ENCODE peak calls at places on chromosome 18, in six cellular contexts. Q is HepG2, Z is GM12891, K is H1, P is K562, G is GM12878. N is an unnamed sample.

GRCh38 chr18:24270937-24271380 is 126.7 kb downstream of the OSBPL1A start:
- DNase-seq in Z (no peak), P (no peak), Q (no peak), G (no peak), K (no peak), N (no peak)

GRCh38 chr18:4068552-4069158 is 386.5 kb downstream of the DLGAP1 start:
- DNase-seq in Z (peak), P (peak), K (no peak), Q (peak), G (peak), N (no peak)

GRCh38 chr18:72155327-72155726 is 388.8 kb downstream of the CBLN2 start:
- DNase-seq in Z (no peak), G (no peak), P (no peak), Q (no peak), K (no peak), N (no peak)

GRCh38 chr18:5294618-5295230 is 802 bp downstream of the ZBTB14 start:
- DNase-seq in Q (peak), P (no peak), G (no peak), Z (no peak), K (no peak), N (no peak)

GRCh38 chr18:28132084-28132483 is 44.8 kb downstream of the CDH2 start:
- DNase-seq in Q (no peak), G (no peak), K (no peak), P (no peak), Z (no peak), N (no peak)

GRCh38 chr18:78378403-78378802 is 601.2 kb upstream of the SALL3 start:
- DNase-seq in G (no peak), K (no peak), Z (no peak), Q (no peak), P (no peak), N (no peak)

GRCh38 chr18:23583071-23583865 is 3.0 kb downstream of the NPC1 start:
- DNase-seq in K (no peak), P (no peak), G (no peak), Q (peak), Z (no peak), N (no peak)

GRCh38 chr18:47898055-47898454 is 32.4 kb downstream of the SMAD2 start:
- DNase-seq in P (no peak), K (no peak), Z (no peak), Q (no peak), G (no peak), N (no peak)

GRCh38 chr18:36153203-36153602 is 23.5 kb downstream of the ELP2 start:
- DNase-seq in Q (peak), P (no peak), Z (no peak), K (no peak), G (no peak), N (no peak)

GRCh38 chr18:23966909-23967308 is 47.6 kb upstream of the TTC39C start:
- DNase-seq in P (no peak), K (no peak), G (no peak), Z (no peak), Q (no peak), N (no peak)

GRCh38 chr18:42915240-42915791 is 200.2 kb downstream of the RIT2 start:
- DNase-seq in P (no peak), Q (no peak), Z (no peak), K (no peak), G (no peak), N (no peak)

GRCh38 chr18:32906506-32907214 is 133.8 kb upstream of the KLHL14 start:
- DNase-seq in K (no peak), G (no peak), Q (no peak), P (no peak), Z (no peak), N (no peak)

GRCh38 chr18:48090702-48091101 is 160.2 kb upstream of the SMAD2 start:
- DNase-seq in G (no peak), K (no peak), P (no peak), Z (no peak), Q (no peak), N (no peak)

GRCh38 chr18:76554788-76555187 is 59.7 kb upstream of the ZNF516 start:
- DNase-seq in P (no peak), G (no peak), Z (no peak), K (no peak), Q (no peak), N (no peak)

GRCh38 chr18:63025251-63025710 is 294.3 kb downstream of the BCL2 start:
- DNase-seq in K (no peak), P (no peak), Z (no peak), G (no peak), Q (no peak), N (no peak)

DNA sequence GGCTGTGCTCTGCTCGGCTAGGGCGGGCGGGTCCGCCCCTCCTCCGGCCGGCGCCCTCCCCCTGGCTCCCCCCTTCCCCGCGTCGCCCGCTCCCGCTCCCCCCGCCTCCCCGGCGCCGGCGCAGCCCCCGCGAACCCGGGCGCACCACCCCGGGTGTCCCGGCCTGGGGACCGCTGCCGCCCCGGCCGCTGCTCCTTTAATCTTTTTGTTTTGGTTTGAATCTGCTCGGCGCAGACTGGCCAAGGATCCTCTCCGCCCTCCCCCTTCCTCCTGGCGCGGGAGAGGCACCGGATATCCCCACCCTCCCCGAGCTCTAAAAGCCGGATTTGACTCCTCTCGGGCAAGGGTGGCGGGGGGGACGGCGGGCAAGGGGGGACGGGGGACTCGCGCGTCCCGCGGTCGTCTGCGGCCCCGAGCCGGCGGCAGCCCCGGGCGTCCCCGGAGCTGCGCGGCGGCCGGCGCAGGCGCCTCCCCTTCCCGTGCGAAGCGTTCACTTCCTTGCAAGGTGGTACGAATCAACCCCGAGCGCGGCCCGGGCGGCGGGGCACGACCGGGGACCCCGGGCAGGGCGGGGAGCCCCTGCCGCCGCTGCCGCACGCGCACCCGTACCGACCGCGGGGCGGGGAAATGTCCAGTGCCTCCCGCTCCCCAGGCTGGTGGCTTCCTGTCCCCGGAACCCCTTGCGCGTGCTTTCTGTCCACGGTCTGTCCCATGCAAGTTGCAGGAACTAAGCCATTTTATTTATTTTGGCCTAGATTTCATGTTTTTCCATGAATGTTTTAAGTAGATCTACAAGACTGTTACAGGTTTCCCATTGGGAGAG is at the start of gene PTGR3:
- DNase-seq in Z (peak), P (peak), Q (peak), G (peak), K (no peak), N (peak)
- TF ChIP-seq POLR2AphosphoS5 in Z (peak), P (no peak), Q (no peak), G (no peak), K (no peak), N (peak)

GRCh38 chr18:65753520-65753919 is 2.7 kb downstream of the CDH7 start:
- DNase-seq in P (no peak), G (no peak), Q (peak), Z (peak), K (no peak), N (no peak)
- TF ChIP-seq TAF1 in P (no peak), G (no peak), Q (no peak), Z (no peak), K (no peak), N (no peak)

DNA sequence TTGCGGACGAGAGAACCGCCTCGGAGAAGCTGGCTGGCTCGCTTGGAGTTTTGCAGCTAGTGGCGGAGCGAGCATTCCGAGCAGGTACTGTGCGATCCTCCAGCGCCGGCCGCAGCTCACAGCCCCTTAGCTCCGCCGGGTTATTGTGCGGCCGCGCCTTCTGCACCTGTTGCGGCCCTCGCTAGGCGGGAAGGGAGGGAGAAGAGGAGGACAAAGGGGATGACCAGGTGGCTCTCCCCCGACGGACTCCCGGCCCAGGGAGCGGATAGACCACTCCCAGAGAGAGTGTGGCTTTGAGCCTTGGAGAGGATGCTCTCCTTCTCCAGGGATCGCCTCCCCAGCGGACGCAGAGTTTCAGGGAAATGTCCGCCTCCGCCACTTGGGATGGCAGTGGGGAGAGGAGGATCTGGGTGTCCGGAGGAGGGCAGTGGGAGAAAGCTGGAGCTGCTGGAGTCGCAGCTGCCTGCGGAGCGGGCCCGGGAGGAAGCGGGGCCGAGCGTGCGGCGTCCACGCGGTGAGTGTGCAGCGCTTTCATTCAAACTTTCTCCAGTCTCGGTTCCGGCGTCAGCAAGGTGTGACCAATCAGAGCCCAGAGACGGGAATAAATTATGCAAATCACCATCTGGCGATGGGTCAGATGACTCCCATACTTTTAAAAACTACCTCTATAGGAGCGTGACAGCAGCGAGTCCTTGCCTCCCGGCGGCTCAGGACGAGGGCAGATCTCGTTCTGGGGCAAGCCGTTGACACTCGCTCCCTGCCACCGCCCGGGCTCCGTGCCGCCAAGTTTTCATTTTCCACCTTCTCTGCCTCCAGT is at the start of gene LIPG:
- DNase-seq in Z (peak), P (peak), G (no peak), K (peak), Q (peak), N (no peak)
- TF ChIP-seq POLR2A in Z (no peak), P (no peak), G (peak), K (peak), Q (peak), N (no peak)

DNA sequence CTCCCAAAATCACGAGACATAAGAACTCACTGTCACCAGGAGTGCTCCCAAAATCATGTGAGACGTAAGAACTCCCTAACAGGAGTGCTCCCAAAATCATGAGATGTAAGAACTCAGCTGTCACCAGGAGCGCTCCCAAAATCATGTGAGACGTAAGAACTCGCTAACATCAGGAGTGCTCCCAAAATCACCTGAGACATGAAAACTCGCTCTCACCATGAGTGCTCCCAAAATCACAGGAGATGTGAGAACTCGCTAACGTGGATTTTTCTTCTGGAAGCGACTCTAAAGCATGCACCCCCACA is 53.1 kb downstream of the CTDP1 start:
- DNase-seq in Q (no peak), Z (no peak), K (no peak), P (no peak), G (no peak), N (no peak)
- TF ChIP-seq POLR2AphosphoS5 in Q (no peak), Z (no peak), K (no peak), P (no peak), G (no peak), N (no peak)

GRCh38 chr18:68456985-68457384 is 257.9 kb downstream of the TMX3 start:
- DNase-seq in G (no peak), P (no peak), Q (peak), Z (no peak), K (no peak), N (no peak)

GRCh38 chr18:68455229-68455603 is 259.7 kb downstream of the TMX3 start:
- DNase-seq in Q (no peak), K (no peak), P (no peak), Z (no peak), G (no peak), N (no peak)

GRCh38 chr18:68459968-68460367 is 254.9 kb downstream of the TMX3 start:
- DNase-seq in K (no peak), Q (no peak), G (no peak), P (no peak), Z (no peak), N (no peak)

GRCh38 chr18:68449292-68449691 is 265.6 kb downstream of the TMX3 start:
- DNase-seq in Q (no peak), K (no peak), G (no peak), P (no peak), Z (no peak), N (no peak)

GRCh38 chr18:68454511-68455228 is 260.2 kb downstream of the TMX3 start:
- DNase-seq in Z (no peak), Q (no peak), P (no peak), K (no peak), G (no peak), N (no peak)
- TF ChIP-seq TAF1 in Z (no peak), Q (no peak), P (no peak), K (no peak), G (no peak), N (no peak)

DNA sequence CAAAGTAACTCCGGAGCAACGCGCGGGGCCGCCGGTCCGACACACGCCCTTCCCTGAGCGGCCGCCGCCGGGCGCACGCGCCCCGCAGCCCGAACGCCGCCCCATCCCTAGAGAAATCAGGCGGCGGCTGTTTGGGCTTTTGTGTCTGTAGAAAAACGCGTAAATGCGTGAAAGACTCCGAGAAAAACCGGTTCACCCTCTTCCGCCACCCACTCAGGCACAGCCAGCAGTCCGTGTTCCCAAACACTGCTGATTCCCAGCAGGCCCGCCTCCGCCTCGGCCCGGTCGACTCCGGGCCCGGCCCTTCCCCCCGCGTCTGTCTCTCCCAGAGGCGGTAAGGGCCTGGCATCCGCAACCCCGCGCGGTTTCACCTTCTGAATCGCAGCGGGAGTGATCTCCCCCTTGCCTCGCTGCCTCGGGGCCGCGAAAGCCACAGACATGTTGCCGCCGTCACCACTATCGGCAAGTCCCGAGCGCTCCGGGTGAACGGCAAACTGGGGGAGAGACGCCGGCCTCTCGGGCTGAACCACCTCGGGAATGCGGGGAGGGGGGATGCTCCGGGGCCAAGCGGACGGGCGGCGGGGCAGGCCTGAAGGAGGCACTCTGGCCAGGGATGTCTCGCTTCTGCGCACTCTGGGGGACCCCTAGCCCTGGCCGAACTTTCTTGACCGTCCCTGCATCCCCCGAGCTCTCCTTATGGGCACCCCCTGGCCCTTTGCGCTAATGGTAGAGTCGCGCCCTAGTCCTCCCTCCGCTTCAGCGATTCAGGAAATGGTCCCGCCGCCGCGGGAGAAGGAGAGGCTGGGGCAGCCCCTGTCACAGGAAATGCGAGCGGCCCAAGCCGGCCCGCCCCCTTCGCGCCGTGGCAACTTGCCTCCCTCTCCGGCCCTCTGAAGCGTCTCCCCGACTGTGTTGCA is at the start of gene SS18:
- DNase-seq in G (peak), K (peak), Z (peak), Q (peak), P (peak), N (peak)
- TF ChIP-seq POLR2A in G (peak), K (peak), Z (peak), Q (peak), P (peak), N (peak)